ENCODE peak calls at places on chromosome 19, in seven cellular contexts. U is HCT116, N is GM12878, K is GM23338, W is Panc1, T is HL-60, P is transverse colon. Q is an unnamed sample.

GRCh38 chr19:13610042-13610691 is 103.9 kb upstream of the CACNA1A start:
- DNase-seq in U (no peak), N (no peak), K (peak), W (no peak), T (no peak), P (peak), Q (no peak)

GRCh38 chr19:55642153-55643002 is 1.1 kb upstream of the ZNF581 start:
- DNase-seq in U (no peak), N (no peak), K (no peak), W (no peak), T (no peak), P (peak), Q (no peak)

GRCh38 chr19:8025321-8025720 is 19.9 kb upstream of the ELAVL1 start:
- DNase-seq in U (no peak), N (no peak), K (no peak), W (no peak), T (no peak), P (no peak), Q (no peak)

GRCh38 chr19:14672043-14672872 is 2.4 kb downstream of the ADGRE3 start:
- DNase-seq in U (no peak), N (no peak), K (no peak), W (no peak), T (peak), P (no peak), Q (no peak)

GRCh38 chr19:3224346-3225325 is at the start of gene CELF5:
- DNase-seq in U (no peak), N (no peak), K (peak), W (no peak), T (no peak), P (peak), Q (no peak)

GRCh38 chr19:7993560-7993959 is 11.9 kb downstream of the ELAVL1 start:
- DNase-seq in U (no peak), N (no peak), K (no peak), W (no peak), T (no peak), P (no peak), Q (no peak)

GRCh38 chr19:33438016-33438671 is 64.6 kb downstream of the CEBPG start:
- DNase-seq in U (no peak), N (no peak), K (no peak), W (no peak), T (no peak), P (no peak), Q (no peak)

GRCh38 chr19:56969726-56970125 is 129.2 kb upstream of the PEG3 start:
- DNase-seq in U (no peak), N (no peak), K (no peak), W (no peak), T (no peak), P (no peak), Q (no peak)

GRCh38 chr19:28633223-28634030 is 579.5 kb downstream of the UQCRFS1 start:
- DNase-seq in U (no peak), N (no peak), K (peak), W (peak), T (peak), P (peak), Q (no peak)

GRCh38 chr19:5403968-5404640 is 51.1 kb upstream of the ZNRF4 start:
- DNase-seq in U (peak), N (no peak), K (peak), W (peak), T (peak), P (peak), Q (peak)

GRCh38 chr19:46919324-46919723 is 58.5 kb downstream of the ARHGAP35 start:
- DNase-seq in U (no peak), N (no peak), K (no peak), W (no peak), T (no peak), P (no peak), Q (peak)

GRCh38 chr19:35459414-35460082 is 11.5 kb downstream of the FFAR2 start:
- DNase-seq in U (no peak), N (no peak), K (no peak), W (no peak), T (no peak), P (peak), Q (no peak)

GRCh38 chr19:49342291-49342721 is 7.1 kb downstream of the CD37 start:
- DNase-seq in U (no peak), N (no peak), K (no peak), W (no peak), T (no peak), P (peak), Q (no peak)

GRCh38 chr19:15111758-15112157 is 4.6 kb downstream of the SYDE1 start:
- DNase-seq in U (no peak), N (no peak), K (no peak), W (no peak), T (no peak), P (no peak), Q (no peak)

GRCh38 chr19:19160489-19161035 is 9.5 kb downstream of the MEF2B start:
- DNase-seq in U (no peak), N (no peak), K (peak), W (no peak), T (no peak), P (peak), Q (no peak)

GRCh38 chr19:56971230-56971629 is 130.7 kb upstream of the PEG3 start:
- DNase-seq in U (no peak), N (no peak), K (no peak), W (no peak), T (no peak), P (no peak), Q (no peak)

GRCh38 chr19:55688422-55689218 is 13.6 kb downstream of the EPN1 start:
- DNase-seq in U (no peak), N (no peak), K (no peak), W (no peak), T (no peak), P (peak), Q (no peak)

GRCh38 chr19:23788415-23788814 is 29.7 kb upstream of the ZNF681 start:
- DNase-seq in U (no peak), N (no peak), K (no peak), W (no peak), T (no peak), P (no peak), Q (no peak)

GRCh38 chr19:14494910-14495677 is 833 bp downstream of the GIPC1 start:
- DNase-seq in U (no peak), N (no peak), K (no peak), W (no peak), T (no peak), P (no peak), Q (no peak)

GRCh38 chr19:31908486-31909255 is 436.7 kb upstream of the ZNF507 start:
- DNase-seq in U (no peak), N (no peak), K (no peak), W (no peak), T (no peak), P (no peak), Q (no peak)

GRCh38 chr19:54390942-54391577 is 24.2 kb upstream of the TTYH1 start:
- DNase-seq in U (peak), N (no peak), K (peak), W (peak), T (no peak), P (peak), Q (no peak)

GRCh38 chr19:7730286-7731217 is 1.4 kb downstream of the CLEC4G start:
- DNase-seq in U (no peak), N (no peak), K (peak), W (no peak), T (no peak), P (no peak), Q (no peak)

GRCh38 chr19:48341006-48341405 is 15.7 kb downstream of the EMP3 start:
- DNase-seq in U (no peak), N (no peak), K (no peak), W (no peak), T (no peak), P (no peak), Q (no peak)

GRCh38 chr19:49331616-49332055 is 3.6 kb upstream of the CD37 start:
- DNase-seq in U (peak), N (peak), K (peak), W (no peak), T (peak), P (no peak), Q (peak)

GRCh38 chr19:56595548-56595899 is 422 bp downstream of the ZNF71 start:
- DNase-seq in U (no peak), N (no peak), K (no peak), W (no peak), T (no peak), P (no peak), Q (no peak)

GRCh38 chr19:33723512-33723911 is 73.2 kb upstream of the KCTD15 start:
- DNase-seq in U (no peak), N (no peak), K (no peak), W (no peak), T (no peak), P (no peak), Q (no peak)

GRCh38 chr19:56348289-56348877 is 33.7 kb upstream of the ZSCAN5A start:
- DNase-seq in U (peak), N (no peak), K (peak), W (no peak), T (no peak), P (no peak), Q (no peak)

GRCh38 chr19:35846038-35846668 is 6.2 kb downstream of the NPHS1 start:
- DNase-seq in U (no peak), N (no peak), K (peak), W (no peak), T (no peak), P (no peak), Q (no peak)

GRCh38 chr19:48512504-48513288 is 1.1 kb upstream of the LMTK3 start:
- DNase-seq in U (no peak), N (no peak), K (no peak), W (no peak), T (no peak), P (no peak), Q (no peak)

GRCh38 chr19:39696418-39696817 is 7.9 kb upstream of the LGALS14 start:
- DNase-seq in U (no peak), N (no peak), K (no peak), W (no peak), T (no peak), P (no peak), Q (no peak)

GRCh38 chr19:39677931-39678889 is 22.5 kb downstream of the LGALS16 start:
- DNase-seq in U (no peak), N (no peak), K (no peak), W (peak), T (no peak), P (no peak), Q (peak)

GRCh38 chr19:8657869-8658268 is 27.4 kb downstream of the NFILZ start:
- DNase-seq in U (no peak), N (no peak), K (no peak), W (no peak), T (no peak), P (no peak), Q (no peak)

GRCh38 chr19:45428385-45429231 is 4.9 kb upstream of the ERCC1 start:
- DNase-seq in U (no peak), N (no peak), K (peak), W (no peak), T (no peak), P (peak), Q (no peak)

DNA sequence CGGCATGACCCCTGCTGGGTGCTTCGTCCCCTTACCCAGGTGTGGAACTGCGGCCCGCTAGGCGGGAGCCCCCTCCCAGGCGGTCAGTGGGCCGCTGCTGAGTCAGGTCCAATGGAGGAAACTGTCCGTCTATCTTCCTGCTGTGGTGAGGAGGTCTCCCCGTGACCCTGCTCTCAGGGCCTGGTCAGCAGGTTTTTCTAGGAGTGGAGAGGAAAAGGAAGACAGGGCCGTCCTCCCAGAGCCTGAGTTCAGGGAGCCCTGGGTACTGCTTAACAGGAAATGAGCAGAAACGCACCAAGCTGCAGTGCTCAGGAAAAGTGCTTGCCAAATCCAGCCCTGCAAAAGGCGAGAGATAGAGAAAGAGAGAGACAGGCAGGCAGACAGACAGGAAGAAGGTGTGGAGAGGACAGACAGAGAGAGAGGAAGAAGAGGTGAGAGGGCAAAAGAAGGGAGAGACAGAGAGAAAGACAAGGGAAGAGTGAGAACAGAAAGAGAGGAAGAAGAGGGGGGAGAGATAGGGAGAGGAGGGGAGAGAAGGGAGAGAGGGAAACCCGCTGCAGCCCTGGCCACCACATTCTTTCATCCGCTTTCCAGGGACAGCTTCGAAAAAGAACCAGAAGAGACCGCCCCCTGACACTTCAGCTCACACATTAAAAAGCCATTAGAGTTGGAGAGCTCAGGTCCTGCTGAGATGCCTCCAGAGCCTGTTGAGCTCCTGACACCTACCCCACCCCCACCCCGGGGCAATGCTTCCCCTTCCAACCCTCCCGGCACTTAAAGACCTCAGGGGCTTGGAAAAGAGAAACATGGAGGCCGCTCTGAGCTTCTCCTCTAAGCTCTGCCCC is 10.1 kb downstream of the SH3GL1 start:
- DNase-seq in U (no peak), N (no peak), K (peak), W (no peak), T (no peak), P (peak), Q (no peak)
- TF ChIP-seq POLR2AphosphoS5 in U (no peak), N (no peak), K (no peak), W (no peak), T (no peak), P (no peak), Q (no peak)

GRCh38 chr19:1399745-1400144 is 1.6 kb downstream of the GAMT start:
- DNase-seq in U (no peak), N (no peak), K (no peak), W (no peak), T (no peak), P (no peak), Q (no peak)

GRCh38 chr19:1400281-1401137 is 833 bp downstream of the GAMT start:
- DNase-seq in U (no peak), N (no peak), K (no peak), W (no peak), T (no peak), P (no peak), Q (no peak)

GRCh38 chr19:1402411-1403070 is 1.2 kb upstream of the GAMT start:
- DNase-seq in U (no peak), N (no peak), K (no peak), W (no peak), T (no peak), P (no peak), Q (peak)

GRCh38 chr19:1401889-1402217 is 511 bp upstream of the GAMT start:
- DNase-seq in U (no peak), N (no peak), K (no peak), W (no peak), T (no peak), P (no peak), Q (no peak)

GRCh38 chr19:1401138-1401888 is at the start of gene GAMT:
- DNase-seq in U (no peak), N (no peak), K (peak), W (no peak), T (no peak), P (peak), Q (no peak)
- TF ChIP-seq POLR2AphosphoS5 in U (peak), N (no peak), K (peak), W (no peak), T (no peak), P (no peak), Q (no peak)

GRCh38 chr19:29645491-29645867 is 19.8 kb upstream of the PLEKHF1 start:
- DNase-seq in U (no peak), N (no peak), K (peak), W (no peak), T (no peak), P (no peak), Q (no peak)

GRCh38 chr19:29644179-29644578 is 21.1 kb upstream of the PLEKHF1 start:
- DNase-seq in U (no peak), N (no peak), K (no peak), W (no peak), T (no peak), P (no peak), Q (peak)

GRCh38 chr19:29643361-29643935 is 21.8 kb upstream of the PLEKHF1 start:
- DNase-seq in U (no peak), N (no peak), K (no peak), W (no peak), T (no peak), P (no peak), Q (no peak)

GRCh38 chr19:29641597-29641996 is 23.7 kb upstream of the PLEKHF1 start:
- DNase-seq in U (no peak), N (no peak), K (no peak), W (no peak), T (no peak), P (no peak), Q (no peak)

DNA sequence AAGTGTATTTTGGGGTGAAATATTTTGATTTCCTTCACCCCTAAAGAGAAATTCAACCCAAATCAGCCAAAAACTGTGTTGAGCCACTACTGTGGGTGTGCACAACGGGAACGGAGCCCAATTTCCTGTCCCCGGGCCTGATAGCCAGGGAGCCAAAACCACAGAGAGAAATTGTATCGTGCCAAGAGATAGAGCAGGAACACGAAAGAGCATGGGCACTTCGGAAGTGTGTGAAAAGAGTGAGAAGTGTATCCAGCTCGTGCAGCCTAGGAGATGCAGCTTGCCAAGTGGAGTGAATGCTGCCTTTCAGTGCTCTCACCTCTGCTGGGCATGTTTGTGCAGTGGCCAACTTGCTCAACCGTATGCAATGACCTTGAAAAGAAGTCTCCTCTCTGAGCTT is 19.4 kb upstream of the PLEKHF1 start:
- DNase-seq in U (no peak), N (no peak), K (no peak), W (no peak), T (no peak), P (no peak), Q (peak)
- TF ChIP-seq POLR2AphosphoS5 in U (no peak), N (no peak), K (no peak), W (no peak), T (no peak), P (no peak), Q (no peak)

GRCh38 chr19:10871711-10872550 is 578 bp downstream of the CARM1 start:
- DNase-seq in U (no peak), N (no peak), K (peak), W (no peak), T (no peak), P (peak), Q (peak)

GRCh38 chr19:10870955-10871603 is at the start of gene CARM1:
- DNase-seq in U (peak), N (peak), K (peak), W (no peak), T (peak), P (peak), Q (peak)

GRCh38 chr19:10872551-10873107 is 1.3 kb downstream of the CARM1 start:
- DNase-seq in U (no peak), N (no peak), K (no peak), W (no peak), T (no peak), P (no peak), Q (no peak)

GRCh38 chr19:10868872-10869547 is 2.3 kb upstream of the CARM1 start:
- DNase-seq in U (no peak), N (no peak), K (no peak), W (no peak), T (no peak), P (no peak), Q (no peak)

DNA sequence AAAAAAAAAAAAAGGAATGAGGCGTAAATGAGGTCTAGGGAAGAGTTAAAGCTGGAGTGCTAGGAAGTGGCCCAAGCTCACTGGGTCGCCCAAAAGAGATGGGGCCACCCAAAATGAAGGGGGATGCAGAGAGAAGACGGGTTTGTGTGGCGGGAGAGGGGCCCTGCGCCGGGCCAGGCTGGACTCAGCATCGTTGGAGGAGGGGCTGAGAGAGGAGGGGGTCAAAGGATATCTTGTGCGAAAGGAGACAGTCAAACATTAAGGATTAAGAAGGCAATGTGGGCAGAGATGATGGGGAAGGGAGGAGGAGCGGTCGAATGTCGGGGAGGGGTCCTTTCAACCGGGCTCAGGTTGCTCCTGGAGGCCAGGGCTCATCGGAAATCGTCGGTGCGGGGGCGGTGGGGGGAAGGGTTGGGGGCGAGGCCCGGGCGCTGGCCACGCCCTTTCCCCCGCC is 825 bp upstream of the CARM1 start:
- DNase-seq in U (no peak), N (no peak), K (peak), W (no peak), T (no peak), P (no peak), Q (no peak)
- TF ChIP-seq POLR2AphosphoS5 in U (peak), N (peak), K (peak), W (no peak), T (no peak), P (no peak), Q (peak)

GRCh38 chr19:18057557-18057956 is 29.2 kb downstream of the IL12RB1 start:
- DNase-seq in U (no peak), N (no peak), K (no peak), W (no peak), T (no peak), P (no peak), Q (no peak)
- TF ChIP-seq POLR2AphosphoS5 in U (no peak), N (no peak), K (no peak), W (no peak), T (no peak), P (no peak), Q (no peak)

GRCh38 chr19:1264801-1265610 is 4.1 kb upstream of the CIRBP start:
- DNase-seq in U (no peak), N (no peak), K (peak), W (no peak), T (no peak), P (peak), Q (peak)
- TF ChIP-seq POLR2AphosphoS5 in U (peak), N (no peak), K (no peak), W (peak), T (no peak), P (peak), Q (peak)

Q was measured in breast epithelium.